ENCODE peak calls at places on chromosome 21, in four cellular contexts. One of them, this sample, is unnamed.

GRCh38 chr21:39444406-39445145 is 1.0 kb downstream of the LCA5L start:
- DNase-seq in bronchial epithelial cell: peak
- DNase-seq in neural crest cell: no peak
- DNase-seq in ovary: no peak
- DNase-seq in this sample: peak

GRCh38 chr21:44779417-44780139 is 22.0 kb downstream of the UBE2G2 start:
- DNase-seq in bronchial epithelial cell: no peak
- DNase-seq in neural crest cell: no peak
- DNase-seq in ovary: no peak
- DNase-seq in this sample: no peak

GRCh38 chr21:29025328-29025713 is 853 bp downstream of the USP16 start:
- DNase-seq in bronchial epithelial cell: peak
- DNase-seq in neural crest cell: no peak
- DNase-seq in ovary: no peak
- DNase-seq in this sample: peak

GRCh38 chr21:41208946-41209345 is 41.0 kb downstream of the BACE2 start:
- DNase-seq in bronchial epithelial cell: no peak
- DNase-seq in neural crest cell: no peak
- DNase-seq in ovary: no peak
- DNase-seq in this sample: no peak

GRCh38 chr21:30340714-30341573 is 3.5 kb upstream of the KRTAP27-1 start:
- DNase-seq in bronchial epithelial cell: peak
- DNase-seq in neural crest cell: peak
- DNase-seq in ovary: no peak
- DNase-seq in this sample: peak

GRCh38 chr21:41344146-41344545 is 17.7 kb upstream of the MX2 start:
- DNase-seq in bronchial epithelial cell: no peak
- DNase-seq in neural crest cell: no peak
- DNase-seq in ovary: no peak
- DNase-seq in this sample: no peak

GRCh38 chr21:39660596-39660995 is 47.9 kb downstream of the B3GALT5 start:
- DNase-seq in bronchial epithelial cell: peak
- DNase-seq in neural crest cell: no peak
- DNase-seq in ovary: no peak
- DNase-seq in this sample: peak

GRCh38 chr21:45316871-45317400 is 29.2 kb upstream of the POFUT2 start:
- DNase-seq in bronchial epithelial cell: no peak
- DNase-seq in neural crest cell: no peak
- DNase-seq in ovary: peak
- DNase-seq in this sample: peak

GRCh38 chr21:41133896-41134522 is 34.0 kb upstream of the BACE2 start:
- DNase-seq in bronchial epithelial cell: peak
- DNase-seq in neural crest cell: no peak
- DNase-seq in ovary: no peak
- DNase-seq in this sample: peak

GRCh38 chr21:19508844-19509243 is 1105.3 kb upstream of the TMPRSS15 start:
- DNase-seq in bronchial epithelial cell: no peak
- DNase-seq in neural crest cell: no peak
- DNase-seq in ovary: no peak
- DNase-seq in this sample: no peak

GRCh38 chr21:27513016-27513415 is 546.1 kb upstream of the ADAMTS5 start:
- DNase-seq in bronchial epithelial cell: no peak
- DNase-seq in neural crest cell: no peak
- DNase-seq in ovary: no peak
- DNase-seq in this sample: no peak

GRCh38 chr21:26850116-26850643 is 5.0 kb upstream of the ADAMTS1 start:
- DNase-seq in bronchial epithelial cell: peak
- DNase-seq in neural crest cell: no peak
- DNase-seq in ovary: no peak
- DNase-seq in this sample: peak

GRCh38 chr21:45504021-45504515 is 38.2 kb downstream of the SLC19A1 start:
- DNase-seq in bronchial epithelial cell: no peak
- DNase-seq in neural crest cell: no peak
- DNase-seq in ovary: peak
- DNase-seq in this sample: no peak

GRCh38 chr21:25639922-25640670 is 1.0 kb downstream of the JAM2 start:
- DNase-seq in bronchial epithelial cell: no peak
- DNase-seq in neural crest cell: peak
- DNase-seq in ovary: peak
- DNase-seq in this sample: no peak

GRCh38 chr21:46005081-46005480 is 23.5 kb downstream of the COL6A1 start:
- DNase-seq in bronchial epithelial cell: no peak
- DNase-seq in neural crest cell: no peak
- DNase-seq in ovary: peak
- DNase-seq in this sample: no peak

GRCh38 chr21:38787461-38788274 is 18.1 kb upstream of the ETS2 start:
- DNase-seq in bronchial epithelial cell: peak
- DNase-seq in neural crest cell: no peak
- DNase-seq in ovary: no peak
- DNase-seq in this sample: peak

GRCh38 chr21:14581902-14582457 is 35.9 kb upstream of the SAMSN1 start:
- DNase-seq in bronchial epithelial cell: no peak
- DNase-seq in neural crest cell: no peak
- DNase-seq in ovary: no peak
- DNase-seq in this sample: no peak

GRCh38 chr21:36087362-36088138 is 17.7 kb downstream of the CBR1 start:
- DNase-seq in bronchial epithelial cell: no peak
- DNase-seq in neural crest cell: no peak
- DNase-seq in ovary: no peak
- DNase-seq in this sample: no peak

GRCh38 chr21:25360593-25360992 is 246.7 kb downstream of the MRPL39 start:
- DNase-seq in bronchial epithelial cell: no peak
- DNase-seq in neural crest cell: no peak
- DNase-seq in ovary: no peak
- DNase-seq in this sample: peak

GRCh38 chr21:41685511-41686149 is 81.2 kb downstream of the RIPK4 start:
- DNase-seq in bronchial epithelial cell: no peak
- DNase-seq in neural crest cell: no peak
- DNase-seq in ovary: no peak
- DNase-seq in this sample: no peak

GRCh38 chr21:44736291-44737004 is 25.1 kb upstream of the TSPEAR start:
- DNase-seq in bronchial epithelial cell: no peak
- DNase-seq in neural crest cell: no peak
- DNase-seq in ovary: no peak
- DNase-seq in this sample: no peak

GRCh38 chr21:40696246-40696645 is 150.7 kb downstream of the DSCAM start:
- DNase-seq in bronchial epithelial cell: peak
- DNase-seq in neural crest cell: no peak
- DNase-seq in ovary: no peak
- DNase-seq in this sample: no peak

GRCh38 chr21:46109251-46110221 is 11.6 kb downstream of the COL6A2 start:
- DNase-seq in bronchial epithelial cell: no peak
- DNase-seq in neural crest cell: no peak
- DNase-seq in ovary: no peak
- DNase-seq in this sample: peak

GRCh38 chr21:45002381-45003204 is 62.8 kb downstream of the SLX9 start:
- DNase-seq in bronchial epithelial cell: no peak
- DNase-seq in neural crest cell: no peak
- DNase-seq in ovary: no peak
- DNase-seq in this sample: no peak

GRCh38 chr21:15908187-15908586 is 178.4 kb downstream of the USP25 start:
- DNase-seq in bronchial epithelial cell: peak
- DNase-seq in neural crest cell: no peak
- DNase-seq in ovary: no peak
- DNase-seq in this sample: peak

GRCh38 chr21:42398130-42398394 is 2.2 kb upstream of the TMPRSS3 start:
- DNase-seq in bronchial epithelial cell: no peak
- DNase-seq in neural crest cell: no peak
- DNase-seq in ovary: no peak
- DNase-seq in this sample: no peak

GRCh38 chr21:46122241-46122671 is 24.3 kb downstream of the COL6A2 start:
- DNase-seq in bronchial epithelial cell: peak
- DNase-seq in neural crest cell: no peak
- DNase-seq in ovary: peak
- DNase-seq in this sample: peak

GRCh38 chr21:40386301-40386911 is 460.6 kb downstream of the DSCAM start:
- DNase-seq in bronchial epithelial cell: peak
- DNase-seq in neural crest cell: peak
- DNase-seq in ovary: no peak
- DNase-seq in this sample: no peak

GRCh38 chr21:16113052-16113715 is 383.4 kb downstream of the USP25 start:
- DNase-seq in bronchial epithelial cell: peak
- DNase-seq in neural crest cell: no peak
- DNase-seq in ovary: no peak
- DNase-seq in this sample: peak

GRCh38 chr21:26443867-26444266 is 129.2 kb downstream of the CYYR1 start:
- DNase-seq in bronchial epithelial cell: peak
- DNase-seq in neural crest cell: no peak
- DNase-seq in ovary: no peak
- DNase-seq in this sample: peak

GRCh38 chr21:44982558-44983244 is 42.9 kb downstream of the SLX9 start:
- DNase-seq in bronchial epithelial cell: peak
- DNase-seq in neural crest cell: no peak
- DNase-seq in ovary: no peak
- DNase-seq in this sample: no peak

GRCh38 chr21:30194701-30195299 is 21.1 kb downstream of the CLDN8 start:
- DNase-seq in bronchial epithelial cell: peak
- DNase-seq in neural crest cell: peak
- DNase-seq in ovary: no peak
- DNase-seq in this sample: peak

DNA sequence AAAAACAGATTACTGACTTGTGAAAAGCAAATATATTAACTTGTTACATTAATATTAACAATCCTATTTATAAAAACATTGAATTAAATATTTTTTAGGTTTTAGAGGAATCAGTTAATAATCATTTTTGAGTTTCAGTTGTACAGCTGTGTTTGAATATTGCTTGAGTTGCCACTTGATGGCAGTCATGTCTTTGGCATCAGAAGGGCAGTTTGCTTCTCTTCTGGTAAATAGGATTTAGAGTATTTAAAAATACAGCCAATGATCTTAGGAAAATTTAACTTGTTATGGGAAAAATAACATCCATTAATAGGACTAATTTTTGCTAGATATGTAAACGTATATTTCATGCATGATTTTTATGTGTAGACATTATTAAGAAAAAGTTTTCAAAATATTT is 234.1 kb downstream of the NCAM2 start:
- DNase-seq in bronchial epithelial cell: peak
- DNase-seq in neural crest cell: no peak
- DNase-seq in ovary: no peak
- DNase-seq in this sample: peak
- TF ChIP-seq CTCF in bronchial epithelial cell: no peak
- TF ChIP-seq CTCF in neural crest cell: peak
- TF ChIP-seq CTCF in ovary: no peak
- TF ChIP-seq CTCF in this sample: peak

DNA sequence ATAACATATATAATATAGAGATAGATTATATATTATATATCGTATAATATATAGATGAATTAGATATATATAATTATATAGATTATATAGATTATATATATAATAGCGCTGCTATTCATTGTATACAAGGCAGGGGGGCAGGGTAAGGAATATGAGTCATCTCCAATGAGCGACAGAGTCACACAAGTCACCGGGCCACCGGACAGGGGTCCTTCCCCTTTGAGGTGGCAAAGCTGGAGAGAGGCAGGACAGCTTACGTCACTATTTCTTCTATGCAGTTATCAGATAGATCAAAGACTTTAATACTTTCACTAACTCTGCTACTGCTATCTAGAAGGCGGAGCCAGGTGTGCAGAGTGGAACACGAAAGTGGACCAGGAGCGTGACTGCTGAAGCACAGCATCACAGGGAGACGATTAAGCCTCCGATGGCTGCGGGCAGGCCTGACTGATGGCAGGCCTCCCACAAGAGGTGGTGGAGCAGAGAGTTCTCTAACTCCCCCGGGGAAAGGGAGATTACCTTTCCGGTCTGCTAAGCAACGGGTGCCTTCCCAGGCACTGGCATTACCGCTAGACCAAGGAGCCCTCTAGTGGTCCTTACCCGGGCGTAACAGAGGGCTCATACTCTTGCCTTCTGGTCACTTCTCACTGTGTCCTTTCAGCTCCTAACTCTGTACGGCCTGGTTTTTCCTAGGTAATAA is 2154.7 kb downstream of the MRPL39 start:
- DNase-seq in bronchial epithelial cell: no peak
- DNase-seq in neural crest cell: peak
- DNase-seq in ovary: no peak
- DNase-seq in this sample: no peak
- TF ChIP-seq CTCF in bronchial epithelial cell: no peak
- TF ChIP-seq CTCF in neural crest cell: peak
- TF ChIP-seq CTCF in ovary: no peak
- TF ChIP-seq CTCF in this sample: no peak

GRCh38 chr21:33940164-33940563 is 24.6 kb upstream of the ATP5PO start:
- DNase-seq in bronchial epithelial cell: no peak
- DNase-seq in neural crest cell: no peak
- DNase-seq in ovary: no peak
- DNase-seq in this sample: peak
- TF ChIP-seq CTCF in bronchial epithelial cell: no peak
- TF ChIP-seq CTCF in neural crest cell: no peak
- TF ChIP-seq CTCF in ovary: no peak
- TF ChIP-seq CTCF in this sample: no peak

GRCh38 chr21:31397939-31398338 is 53.9 kb upstream of the TIAM1 start:
- DNase-seq in bronchial epithelial cell: peak
- DNase-seq in neural crest cell: peak
- DNase-seq in ovary: no peak
- DNase-seq in this sample: no peak
- TF ChIP-seq CTCF in bronchial epithelial cell: no peak
- TF ChIP-seq CTCF in neural crest cell: no peak
- TF ChIP-seq CTCF in ovary: no peak
- TF ChIP-seq CTCF in this sample: no peak

GRCh38 chr21:37700641-37701202 is 215.5 kb downstream of the KCNJ6 start:
- DNase-seq in bronchial epithelial cell: peak
- DNase-seq in neural crest cell: peak
- DNase-seq in ovary: no peak
- DNase-seq in this sample: peak
- TF ChIP-seq CTCF in bronchial epithelial cell: peak
- TF ChIP-seq CTCF in neural crest cell: peak
- TF ChIP-seq CTCF in ovary: no peak
- TF ChIP-seq CTCF in this sample: peak

DNA sequence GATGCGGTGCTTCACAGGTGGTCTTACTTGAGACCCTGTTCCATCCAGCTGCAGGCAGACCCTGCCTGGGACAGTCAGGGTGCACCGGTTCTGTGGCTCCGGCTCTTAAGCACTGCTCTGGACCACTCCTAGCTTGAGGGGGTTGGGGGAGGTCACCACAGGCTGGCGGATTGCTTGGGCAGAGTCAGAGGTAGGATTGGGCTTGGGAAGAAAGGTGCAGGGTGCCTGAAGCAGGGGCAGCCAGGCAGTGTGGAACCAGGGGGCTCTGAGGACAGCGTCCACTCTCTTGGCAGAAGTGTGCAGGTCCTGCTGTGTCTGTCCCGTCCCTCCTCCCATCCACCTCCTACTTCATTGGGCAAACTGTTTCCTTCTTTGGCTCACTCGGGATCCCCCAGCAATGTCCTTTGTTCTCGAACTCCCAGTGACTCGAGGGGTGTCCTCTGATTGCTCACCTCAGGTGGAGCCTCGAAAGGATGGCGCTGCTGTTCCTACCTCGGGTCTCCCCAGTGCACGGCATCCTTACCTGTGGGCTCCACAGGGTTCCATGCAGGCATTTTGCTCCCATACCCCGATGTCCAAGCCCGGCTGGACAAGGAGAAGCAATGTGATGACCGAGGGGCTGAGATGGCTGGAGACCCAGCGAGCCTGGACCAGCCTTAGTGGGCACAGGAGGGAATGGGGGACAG is 1.8 kb downstream of the PDXK start:
- DNase-seq in bronchial epithelial cell: no peak
- DNase-seq in neural crest cell: no peak
- DNase-seq in ovary: no peak
- DNase-seq in this sample: no peak
- TF ChIP-seq CTCF in bronchial epithelial cell: no peak
- TF ChIP-seq CTCF in neural crest cell: no peak
- TF ChIP-seq CTCF in ovary: no peak
- TF ChIP-seq CTCF in this sample: no peak

This sample was measured in fibroblast of mammary gland.